ENCODE peak calls at places on chromosomes 11 and 22, in seven cellular contexts. H is activated naive CD8-positive, alpha-beta T cell treated with anti-CD3 and anti-CD28 coated beads, Interleukin-2, amount 50 U/mL, for 16 hours; T is NCI-H774; R is activated T-cell treated with anti-CD3 and anti-CD28 coated beads for 1 hour; W is effector memory CD4-positive, alpha-beta T cell; I is H54; V is activated effector memory CD4-positive, alpha-beta T cell treated with anti-CD3 and anti-CD28 coated beads, Interleukin-2, amount 50 U/mL, for 16 hours. Y is an unnamed sample.

GRCh38 chr22:46140989-46141928 is 9.1 kb upstream of the PPARA start:
- DNase-seq in H (no peak), T (no peak), R (no peak), W (no peak), I (no peak), V (no peak), Y (no peak)

GRCh38 chr11:3934658-3935057 is 79.2 kb downstream of the STIM1 start:
- DNase-seq in H (no peak), T (no peak), R (no peak), W (no peak), I (no peak), V (no peak), Y (no peak)

GRCh38 chr22:39456262-39457046 is at the start of gene MGAT3:
- DNase-seq in H (no peak), T (no peak), R (no peak), W (no peak), I (no peak), V (no peak), Y (no peak)

GRCh38 chr11:46049325-46049860 is 71.9 kb downstream of the PHF21A start:
- DNase-seq in H (no peak), T (no peak), R (no peak), W (no peak), I (no peak), V (no peak), Y (no peak)

GRCh38 chr11:2584812-2585565 is 114.8 kb downstream of the KCNQ1OT1 start:
- DNase-seq in H (no peak), T (no peak), R (no peak), W (no peak), I (no peak), V (peak; percentile 61), Y (peak; percentile 30)

GRCh38 chr11:86916330-86916729 is 38.9 kb downstream of the FZD4 start:
- DNase-seq in H (no peak), T (no peak), R (no peak), W (no peak), I (peak; percentile 49), V (no peak), Y (no peak)

GRCh38 chr11:33659370-33660139 is 41.1 kb downstream of the C11orf91 start:
- DNase-seq in H (no peak), T (no peak), R (no peak), W (no peak), I (no peak), V (no peak), Y (no peak)

GRCh38 chr22:27462190-27462589 is 339.4 kb downstream of the MN1 start:
- DNase-seq in H (no peak), T (no peak), R (no peak), W (no peak), I (no peak), V (no peak), Y (no peak)

GRCh38 chr11:2445107-2445947 is 519 bp downstream of the KCNQ1 start:
- DNase-seq in H (no peak), T (no peak), R (no peak), W (no peak), I (no peak), V (peak; percentile 73), Y (peak; percentile 70)

GRCh38 chr11:14907411-14908213 is 15.6 kb upstream of the CYP2R1 start:
- DNase-seq in H (peak; percentile 70), T (peak; percentile 79), R (peak; percentile 82), W (peak; percentile 62), I (no peak), V (peak; percentile 95), Y (peak; percentile 90)

GRCh38 chr11:62602141-62603071 is 741 bp upstream of the MTA2 start:
- DNase-seq in H (no peak), T (peak; percentile 84), R (no peak), W (no peak), I (no peak), V (peak; percentile 69), Y (peak; percentile 78)

GRCh38 chr22:37201066-37201820 is 11.0 kb downstream of the SSTR3 start:
- DNase-seq in H (no peak), T (no peak), R (no peak), W (no peak), I (no peak), V (peak; percentile 58), Y (peak; percentile 19)

GRCh38 chr22:27880778-27881394 is 38.2 kb downstream of the PITPNB start:
- DNase-seq in H (no peak), T (no peak), R (no peak), W (no peak), I (no peak), V (no peak), Y (no peak)

GRCh38 chr11:116177521-116178220 is 595.1 kb downstream of the BUD13 start:
- DNase-seq in H (no peak), T (no peak), R (no peak), W (no peak), I (no peak), V (no peak), Y (no peak)

GRCh38 chr11:280762-281485 is 2.7 kb downstream of the NLRP6 start:
- DNase-seq in H (no peak), T (no peak), R (no peak), W (no peak), I (no peak), V (peak; percentile 78), Y (peak; percentile 70)

GRCh38 chr11:6602096-6602940 is 1.1 kb downstream of the RRP8 start:
- DNase-seq in H (no peak), T (no peak), R (no peak), W (no peak), I (no peak), V (no peak), Y (no peak)

GRCh38 chr22:26325641-26326040 is 103.4 kb upstream of the ASPHD2 start:
- DNase-seq in H (no peak), T (no peak), R (no peak), W (no peak), I (no peak), V (no peak), Y (no peak)

GRCh38 chr11:102187416-102188125 is 77.3 kb downstream of the YAP1 start:
- DNase-seq in H (no peak), T (no peak), R (no peak), W (no peak), I (no peak), V (no peak), Y (no peak)

GRCh38 chr11:3130269-3131071 is 34.6 kb downstream of the OSBPL5 start:
- DNase-seq in H (no peak), T (peak; percentile 2), R (no peak), W (no peak), I (no peak), V (no peak), Y (peak; percentile 38)

GRCh38 chr11:1650034-1650917 is 20.7 kb downstream of the KRTAP5-5 start:
- DNase-seq in H (no peak), T (no peak), R (no peak), W (no peak), I (no peak), V (no peak), Y (no peak)

GRCh38 chr22:22748297-22748743 is 103.9 kb downstream of the GGTLC2 start:
- DNase-seq in H (no peak), T (no peak), R (no peak), W (peak; percentile 16), I (no peak), V (peak; percentile 72), Y (no peak)

GRCh38 chr11:47552086-47552580 is 799 bp downstream of the CELF1 start:
- DNase-seq in H (no peak), T (no peak), R (no peak), W (peak; percentile 10), I (no peak), V (no peak), Y (no peak)

GRCh38 chr11:130246719-130247118 is 68.0 kb downstream of the ZBTB44 start:
- DNase-seq in H (no peak), T (no peak), R (no peak), W (no peak), I (no peak), V (no peak), Y (no peak)

GRCh38 chr11:84906995-84907394 is 720.1 kb downstream of the DLG2 start:
- DNase-seq in H (no peak), T (no peak), R (no peak), W (no peak), I (no peak), V (no peak), Y (no peak)

GRCh38 chr22:44773082-44773481 is 20.7 kb downstream of the ARHGAP8 start:
- DNase-seq in H (no peak), T (no peak), R (no peak), W (no peak), I (no peak), V (no peak), Y (no peak)

GRCh38 chr22:37161442-37161841 is 11.7 kb upstream of the IL2RB start:
- DNase-seq in H (no peak), T (no peak), R (no peak), W (no peak), I (no peak), V (no peak), Y (no peak)

GRCh38 chr11:44621784-44622183 is 56.3 kb downstream of the CD82 start:
- DNase-seq in H (no peak), T (no peak), R (no peak), W (no peak), I (no peak), V (no peak), Y (no peak)

GRCh38 chr11:15816270-15816871 is 540.0 kb downstream of the SOX6 start:
- DNase-seq in H (no peak), T (no peak), R (no peak), W (no peak), I (no peak), V (no peak), Y (no peak)

GRCh38 chr11:110082899-110083298 is 10.3 kb upstream of the ZC3H12C start:
- DNase-seq in H (no peak), T (no peak), R (no peak), W (no peak), I (no peak), V (no peak), Y (no peak)

GRCh38 chr11:9208726-9209501 is 56.2 kb downstream of the DENND5A start:
- DNase-seq in H (no peak), T (no peak), R (no peak), W (no peak), I (no peak), V (no peak), Y (no peak)

GRCh38 chr22:44202261-44202789 is 21.6 kb downstream of the PARVG start:
- DNase-seq in H (no peak), T (no peak), R (no peak), W (no peak), I (no peak), V (peak; percentile 39), Y (no peak)